ENCODE peak calls at places on chromosomes 3 and 15, in five cellular contexts. K is cardiac muscle cell, S is amniotic stem cell, P is aorta, A is SW480. M is an unnamed sample.

GRCh38 chr3:12336099-12336498 is 47.2 kb downstream of the PPARG start:
- DNase-seq in K (peak), A (no peak), P (no peak), S (no peak), M (peak)

GRCh38 chr3:188931531-188931930 is 240.2 kb upstream of the TPRG1 start:
- DNase-seq in K (no peak), A (no peak), P (no peak), S (no peak), M (no peak)

GRCh38 chr3:43854916-43855315 is 164.2 kb downstream of the ABHD5 start:
- DNase-seq in S (no peak), K (no peak), A (no peak), P (no peak), M (no peak)

GRCh38 chr3:45884368-45885201 is 1.8 kb upstream of the CCR9 start:
- DNase-seq in S (no peak), A (no peak), P (no peak), K (no peak), M (no peak)

GRCh38 chr3:7745711-7746110 is 755.9 kb upstream of the LMCD1 start:
- DNase-seq in S (no peak), A (no peak), P (no peak), K (no peak), M (no peak)

GRCh38 chr3:194745427-194746184 is 59.9 kb downstream of the FAM43A start:
- DNase-seq in K (no peak), A (no peak), S (no peak), P (no peak), M (no peak)

GRCh38 chr15:62495670-62496328 is 330.7 kb upstream of the C2CD4B start:
- DNase-seq in S (no peak), K (peak), P (peak), A (no peak), M (no peak)

GRCh38 chr3:167102071-167102470 is 278.0 kb downstream of the ZBBX start:
- DNase-seq in A (no peak), K (no peak), S (no peak), P (no peak), M (no peak)